ENCODE peak calls at places on chromosomes 13 and 19, in five cellular contexts. Q is fibroblast of lung, A is heart right ventricle, B is heart left ventricle, R is gastrocnemius medialis. J is an unnamed sample.

GRCh38 chr13:24074687-24075086 is 85.8 kb upstream of the SPATA13 start:
- DNase-seq in Q (no peak), B (no peak), A (no peak), R (no peak), J (no peak)

GRCh38 chr13:61202042-61202441 is 213.6 kb downstream of the PCDH20 start:
- DNase-seq in R (no peak), A (no peak), B (no peak), Q (no peak), J (no peak)

GRCh38 chr19:38318595-38319142 is 976 bp upstream of the KCNK6 start:
- DNase-seq in Q (no peak), B (peak; percentile 72), A (peak; percentile 50), R (no peak), J (no peak)

GRCh38 chr13:24232474-24232873 is 72.0 kb downstream of the SPATA13 start:
- DNase-seq in Q (no peak), R (no peak), A (no peak), B (no peak), J (no peak)

GRCh38 chr19:17757125-17757524 is 5.8 kb downstream of the FCHO1 start:
- DNase-seq in R (no peak), Q (peak; percentile 55), B (peak; percentile 65), A (peak; percentile 76), J (peak; percentile 76)

GRCh38 chr19:39389621-39390414 is 1.1 kb downstream of the PAF1 start:
- DNase-seq in Q (no peak), R (no peak), A (no peak), B (no peak), J (no peak)

GRCh38 chr13:41458187-41458938 is 1.0 kb downstream of the RGCC start:
- DNase-seq in Q (peak; percentile 20), B (peak; percentile 41), R (no peak), A (peak; percentile 41), J (no peak)

GRCh38 chr19:3904233-3904632 is 23.7 kb downstream of the ATCAY start:
- DNase-seq in R (no peak), A (no peak), Q (no peak), B (no peak), J (no peak)

GRCh38 chr13:45209229-45209628 is 8.4 kb upstream of the KCTD4 start:
- DNase-seq in R (no peak), A (no peak), Q (no peak), B (no peak), J (peak; percentile 49)

GRCh38 chr19:347946-348861 is 3.6 kb upstream of the MIER2 start:
- DNase-seq in A (no peak), B (no peak), R (no peak), Q (peak; percentile 15), J (no peak)

DNA sequence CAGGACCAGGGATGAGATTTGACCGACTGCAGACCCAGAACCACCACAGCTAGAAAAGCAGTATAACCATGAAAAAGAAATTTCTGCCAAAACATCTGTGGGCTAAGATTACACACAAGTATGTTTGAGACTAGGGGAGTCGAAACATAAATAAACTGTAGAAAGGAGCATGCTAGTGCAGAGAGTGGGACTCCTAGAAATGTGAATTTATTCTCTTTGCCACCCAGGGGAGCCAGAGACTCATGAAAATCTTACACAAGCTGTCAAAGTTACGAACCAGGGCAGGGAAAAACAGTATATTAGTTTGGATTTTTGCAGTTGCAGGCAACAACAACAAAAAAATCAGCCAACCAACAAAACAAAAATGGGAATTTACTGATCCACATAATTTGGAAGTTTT is 12.3 kb upstream of the HSPH1 start:
- DNase-seq in Q (peak; percentile 33), R (no peak), B (no peak), A (no peak), J (peak; percentile 78)
- TF ChIP-seq CTCF in Q (no peak), R (no peak), B (peak; percentile 19), A (peak; percentile 27), J (peak; percentile 54)

DNA sequence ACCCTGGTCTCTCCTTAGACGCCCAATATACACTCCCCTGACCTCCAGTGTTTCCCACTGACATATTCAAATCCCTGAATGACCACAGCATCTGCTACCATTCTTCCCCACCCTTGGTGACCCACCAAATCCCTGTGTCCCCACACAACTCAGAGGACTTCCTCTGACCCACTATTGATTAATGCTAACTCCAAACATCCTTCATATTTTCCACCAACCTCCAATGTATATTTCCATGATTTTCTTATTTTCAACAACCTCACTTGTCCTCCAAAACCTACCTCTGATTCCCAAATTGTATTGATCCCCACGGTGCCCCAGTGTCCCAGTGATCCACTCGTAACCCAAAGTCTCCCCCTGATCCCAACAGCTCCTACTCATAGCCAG is 526 bp upstream of the DMWD start:
- DNase-seq in A (no peak), Q (no peak), B (no peak), R (no peak), J (no peak)
- H3K4me3 ChIP-seq in A (peak overlapping the region; percentile 71), Q (no peak overlapping the region), B (peak overlapping the region; percentile 97), R (no peak overlapping the region), J (no peak overlapping the region)

DNA sequence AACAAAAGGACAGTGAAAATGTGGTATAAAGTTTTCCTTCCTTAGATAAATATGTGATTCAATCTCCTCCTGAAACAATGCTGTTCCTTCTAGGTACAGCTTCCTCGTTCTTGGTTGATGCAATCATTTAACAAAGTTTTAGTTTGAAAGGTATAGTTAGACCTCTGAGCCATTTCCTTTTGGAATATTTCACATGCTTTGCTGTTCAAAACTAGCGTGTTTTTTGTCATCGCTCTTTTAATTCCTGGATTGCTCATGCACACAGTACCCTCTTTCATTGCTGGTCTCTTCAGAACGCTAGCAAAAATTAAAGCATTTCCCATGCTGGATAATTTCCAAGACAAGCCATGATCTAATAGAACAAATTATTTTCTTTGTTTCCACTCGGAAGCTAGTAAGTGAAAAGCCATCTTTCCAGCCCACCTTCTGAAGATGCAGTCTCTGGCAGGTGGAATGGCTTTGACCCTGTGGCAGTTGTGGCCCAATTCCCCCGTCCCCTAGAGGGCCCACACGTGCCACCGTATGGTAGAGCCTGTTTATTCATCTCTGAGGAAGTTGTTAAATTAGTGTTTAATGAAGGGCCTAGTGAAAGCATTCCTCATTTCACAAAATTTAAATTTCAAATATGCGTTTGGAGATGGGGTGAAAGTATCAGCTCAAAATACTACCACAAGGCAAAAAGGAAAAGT is 1040.6 kb upstream of the SLC10A2 start:
- DNase-seq in A (no peak), R (no peak), Q (peak; percentile 75), B (no peak), J (peak; percentile 64)
- TF ChIP-seq CTCF in A (no peak), R (no peak), Q (no peak), B (no peak), J (peak; percentile 24)

DNA sequence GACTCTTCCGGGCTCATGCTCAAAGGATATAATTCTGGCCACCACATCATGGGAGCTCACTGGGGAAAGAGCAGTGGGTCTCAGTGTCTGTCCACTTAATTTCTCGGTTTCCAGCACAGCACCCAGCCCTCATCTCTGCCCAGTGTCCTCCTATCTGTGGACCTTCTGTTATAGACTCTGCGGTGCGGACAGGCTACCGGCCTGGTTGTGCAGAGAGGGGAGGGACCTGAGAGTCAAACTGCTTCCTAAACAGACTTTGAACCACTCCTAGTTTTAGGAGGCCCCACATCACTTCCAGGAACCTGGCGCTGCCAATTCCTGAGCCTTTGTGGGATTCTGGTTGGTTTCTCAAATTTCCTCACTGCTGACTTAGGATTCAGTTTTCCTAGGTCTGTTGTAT is 59.8 kb upstream of the MED4 start:
- DNase-seq in B (no peak), A (no peak), Q (no peak), R (no peak), J (no peak)
- H3K4me3 ChIP-seq in B (no peak overlapping the region), A (no peak overlapping the region), Q (no peak overlapping the region), R (no peak overlapping the region), J (no peak overlapping the region)

DNA sequence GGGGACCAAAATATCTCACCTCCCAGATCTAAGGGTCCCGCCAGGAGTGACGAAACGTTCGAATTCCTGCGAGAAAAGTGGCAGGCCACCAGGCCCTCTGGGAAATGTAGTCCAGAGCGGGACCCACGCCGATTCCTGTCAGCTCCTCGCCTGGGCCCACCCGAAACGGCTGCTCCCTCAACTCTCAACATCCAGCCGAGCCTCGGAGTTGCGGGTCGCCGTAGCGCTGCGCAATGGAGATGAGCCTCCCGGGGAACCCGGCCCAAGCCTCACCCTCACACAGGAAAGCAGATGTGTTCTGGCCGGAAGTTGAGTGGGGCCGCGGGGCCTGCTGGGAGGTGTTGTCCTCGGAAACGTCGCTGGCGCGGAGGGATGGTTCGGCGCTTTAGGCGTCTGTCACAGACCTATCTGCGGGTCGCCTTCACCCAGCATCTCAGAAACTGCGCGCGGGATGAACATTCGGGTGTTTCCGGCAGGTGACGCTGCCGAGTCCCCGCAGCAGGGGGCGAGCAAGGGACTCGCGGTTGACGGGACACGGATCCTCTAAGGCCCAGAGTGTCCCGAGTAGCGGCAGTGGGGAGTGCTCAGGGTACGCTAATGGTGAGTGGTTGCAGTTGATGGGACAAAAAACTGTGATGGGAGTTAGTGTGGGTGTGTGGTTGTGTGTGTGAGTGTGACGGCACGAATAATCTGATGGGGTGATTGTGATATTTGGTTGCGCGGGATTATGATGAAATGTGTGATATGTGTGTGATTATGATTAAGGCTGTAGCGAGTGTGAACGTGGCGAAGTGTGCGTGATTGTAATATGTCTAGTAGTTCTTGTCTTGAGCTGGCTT is at the start of the genes ZNF568 and ZNF829:
- DNase-seq in B (peak; percentile 95), A (peak; percentile 90), R (peak; percentile 76), Q (peak; percentile 90), J (peak; percentile 87)
- TF ChIP-seq CTCF in B (peak; percentile 44), A (peak; percentile 61), R (peak; percentile 64), Q (peak; percentile 67), J (peak; percentile 68)

DNA sequence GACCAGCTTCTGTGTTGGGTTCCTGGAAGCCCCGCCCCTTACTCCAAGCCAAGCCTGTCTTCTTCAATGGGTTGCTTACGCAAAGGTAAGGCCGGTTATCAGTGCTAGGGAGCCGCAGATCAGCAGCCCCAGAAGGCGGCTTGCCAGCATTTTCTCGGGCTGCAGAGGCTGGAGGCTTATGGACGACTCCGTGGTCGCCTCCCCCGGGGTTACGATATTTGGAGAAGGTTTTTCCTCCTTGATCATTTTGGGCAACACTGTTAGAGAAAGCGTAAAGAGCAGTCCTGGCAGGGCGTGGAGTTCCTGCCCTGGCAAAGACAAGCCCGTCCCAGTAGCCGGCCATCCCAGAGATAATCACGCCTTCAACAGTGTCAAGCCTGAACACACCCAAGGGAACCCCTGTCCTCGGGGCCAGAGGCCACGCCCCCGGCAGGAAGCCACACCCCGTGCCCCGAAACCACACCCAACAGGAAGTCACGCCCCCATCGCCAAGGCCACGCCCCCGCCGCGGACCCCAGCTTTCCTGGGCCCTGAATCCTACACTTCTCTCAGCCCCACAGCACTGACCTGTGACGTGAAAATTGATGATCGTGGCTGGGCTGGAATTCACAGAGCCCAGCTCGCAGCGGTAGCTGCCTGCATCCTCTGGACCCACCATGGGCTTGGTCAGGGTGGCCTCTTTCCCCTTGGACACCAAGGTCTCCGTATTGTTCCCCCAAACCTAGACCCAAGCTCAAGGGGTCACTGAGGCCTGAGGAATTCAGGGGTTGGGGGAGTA is 1.0 kb upstream of the RASIP1 start:
- DNase-seq in B (peak; percentile 71), A (peak; percentile 73), Q (no peak), R (no peak), J (no peak)
- H3K4me3 ChIP-seq in B (peak overlapping the region; percentile 60), A (peak overlapping the region; percentile 69), Q (no peak overlapping the region), R (peak overlapping the region; percentile 7), J (no peak overlapping the region)

GRCh38 chr13:91042870-91043269 is 304.6 kb upstream of the MIR17HG start:
- DNase-seq in R (no peak), B (no peak), A (no peak), Q (no peak), J (no peak)
- TF ChIP-seq CTCF in R (no peak), B (no peak), A (no peak), Q (no peak), J (no peak)